ENCODE peak calls at places on chromosomes 2 and 18, in seven cellular contexts. S is mesenchymal stem cell, K is IMR-90, Q is H9, L is neuronal stem cell, C is H1, M is trophoblast cell. E is an unnamed sample.

GRCh38 chr2:197804758-197805597 is 585 bp downstream of the PLCL1 start:
- DNase-seq in C (no peak), Q (peak), K (peak), L (peak), M (no peak), S (peak), E (no peak)

GRCh38 chr2:37585295-37585908 is 86.0 kb downstream of the CDC42EP3 start:
- DNase-seq in K (peak), Q (no peak), C (no peak), L (no peak), M (no peak), S (peak), E (peak)

GRCh38 chr2:134131681-134132486 is 122.0 kb upstream of the MGAT5 start:
- DNase-seq in L (no peak), Q (no peak), C (no peak), S (no peak), M (no peak), K (no peak), E (no peak)

GRCh38 chr2:169073211-169073971 is 4.0 kb downstream of the DHRS9 start:
- DNase-seq in Q (no peak), S (no peak), L (no peak), C (no peak), K (no peak), M (no peak), E (no peak)

GRCh38 chr2:211802611-211803010 is 736.0 kb downstream of the ERBB4 start:
- DNase-seq in L (no peak), M (no peak), C (no peak), Q (no peak), K (no peak), S (no peak), E (no peak)

GRCh38 chr2:20225294-20226151 is 593 bp upstream of the SDC1 start:
- DNase-seq in L (peak), K (peak), S (peak), Q (peak), M (peak), C (peak), E (peak)

GRCh38 chr18:44507729-44508325 is 172.9 kb upstream of the SETBP1 start:
- DNase-seq in L (no peak), Q (no peak), S (no peak), C (no peak), K (no peak), M (peak), E (no peak)

GRCh38 chr2:160365691-160366367 is 127.8 kb downstream of the RBMS1 start:
- DNase-seq in Q (no peak), S (no peak), K (no peak), L (no peak), C (no peak), M (no peak), E (no peak)

GRCh38 chr2:160871953-160872352 is 288.3 kb upstream of the TANK start:
- DNase-seq in L (no peak), S (no peak), C (no peak), Q (no peak), K (no peak), M (no peak), E (no peak)

GRCh38 chr2:85763831-85764230 is 10.0 kb downstream of the ATOH8 start:
- DNase-seq in L (no peak), K (no peak), S (no peak), C (no peak), M (no peak), Q (no peak), E (no peak)

GRCh38 chr2:236507393-236508085 is 62.1 kb upstream of the ACKR3 start:
- DNase-seq in C (peak), K (no peak), L (no peak), M (peak), S (no peak), Q (peak), E (peak)

GRCh38 chr18:3914833-3915598 is 465.0 kb downstream of the TGIF1 start:
- DNase-seq in M (no peak), L (no peak), K (no peak), Q (no peak), S (no peak), C (no peak), E (no peak)

GRCh38 chr2:145200307-145200706 is 680.4 kb upstream of the ZEB2 start:
- DNase-seq in M (no peak), S (no peak), L (no peak), C (no peak), Q (no peak), K (no peak), E (no peak)

GRCh38 chr2:205734436-205734835 is 52.1 kb downstream of the NRP2 start:
- DNase-seq in C (no peak), K (peak), L (no peak), S (peak), Q (peak), M (no peak), E (peak)

GRCh38 chr2:119736021-119736420 is 23.7 kb upstream of the PTPN4 start:
- DNase-seq in Q (no peak), S (no peak), M (no peak), K (no peak), C (no peak), L (no peak), E (no peak)

GRCh38 chr2:121567957-121568409 is 37.3 kb downstream of the RNU4ATAC start:
- DNase-seq in C (no peak), S (no peak), Q (no peak), K (peak), M (no peak), L (no peak), E (no peak)

GRCh38 chr2:71943238-71944182 is 204.2 kb downstream of the CYP26B1 start:
- DNase-seq in K (no peak), Q (peak), M (no peak), C (no peak), L (no peak), S (no peak), E (no peak)

GRCh38 chr2:128298846-128299507 is 19.7 kb downstream of the HS6ST1 start:
- DNase-seq in M (no peak), C (no peak), K (no peak), Q (no peak), L (no peak), S (no peak), E (no peak)

GRCh38 chr2:195561205-195562032 is 95.6 kb upstream of the SLC39A10 start:
- DNase-seq in S (peak), Q (no peak), C (no peak), L (no peak), M (peak), K (peak), E (no peak)

GRCh38 chr18:48492880-48493279 is 46.0 kb upstream of the CTIF start:
- DNase-seq in C (no peak), L (no peak), Q (no peak), M (peak), K (no peak), S (no peak), E (no peak)

GRCh38 chr2:120447122-120447785 is 101.3 kb downstream of the INHBB start:
- DNase-seq in C (no peak), M (no peak), Q (no peak), S (no peak), K (no peak), L (no peak), E (no peak)

GRCh38 chr18:21702602-21703001 is 2.0 kb downstream of the ABHD3 start:
- DNase-seq in C (no peak), M (no peak), S (peak), L (no peak), K (no peak), Q (no peak), E (no peak)

GRCh38 chr2:172305066-172305465 is 122.3 kb upstream of the ITGA6 start:
- DNase-seq in K (no peak), C (no peak), S (no peak), Q (no peak), L (no peak), M (peak), E (no peak)

GRCh38 chr2:32457814-32458213 is 101.0 kb downstream of the BIRC6 start:
- DNase-seq in L (no peak), K (no peak), C (no peak), Q (no peak), S (no peak), M (no peak), E (no peak)

GRCh38 chr18:44514766-44515165 is 165.9 kb upstream of the SETBP1 start:
- DNase-seq in M (no peak), C (no peak), K (no peak), L (no peak), Q (no peak), S (no peak), E (no peak)

GRCh38 chr2:88481937-88482336 is 29.4 kb upstream of the FOXI3 start:
- DNase-seq in S (no peak), K (peak), L (no peak), C (no peak), M (peak), Q (no peak), E (peak)

GRCh38 chr2:62576276-62576939 is 70.4 kb upstream of the TMEM17 start:
- DNase-seq in Q (no peak), C (no peak), S (peak), K (no peak), L (no peak), M (no peak), E (no peak)

GRCh38 chr2:27085670-27086089 is 892 bp upstream of the KHK start:
- DNase-seq in M (peak), K (peak), Q (peak), L (no peak), C (no peak), S (peak), E (peak)

GRCh38 chr2:60644942-60645341 is 91.5 kb upstream of the BCL11A start:
- DNase-seq in Q (no peak), K (no peak), S (no peak), L (no peak), M (no peak), C (no peak), E (no peak)

GRCh38 chr2:67277450-67277849 is 119.7 kb upstream of the ETAA1 start:
- DNase-seq in Q (peak), M (peak), S (no peak), L (no peak), C (peak), K (no peak), E (peak)

GRCh38 chr2:25920326-25920725 is 42.0 kb upstream of the ASXL2 start:
- DNase-seq in C (no peak), K (peak), L (no peak), S (peak), Q (no peak), M (no peak), E (no peak)

DNA sequence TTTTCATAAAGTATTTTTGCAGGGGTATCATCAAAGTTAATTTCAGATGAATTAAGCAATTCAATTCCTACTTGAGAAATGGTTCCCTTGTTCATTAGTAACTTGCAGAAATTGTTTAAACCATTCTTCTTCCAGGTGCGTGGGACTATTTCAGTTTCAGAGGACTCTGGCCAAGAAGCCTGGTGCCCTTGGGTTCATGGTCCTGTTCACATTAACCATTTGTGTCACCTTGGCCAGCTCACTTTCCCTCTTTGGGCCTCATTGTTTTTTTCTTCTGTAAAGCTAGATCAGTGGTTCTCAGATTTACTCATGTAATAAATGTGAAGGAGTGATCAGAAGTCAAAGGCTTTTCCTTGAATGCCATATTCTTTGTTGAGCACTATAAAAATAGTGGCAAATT is 112.4 kb upstream of the BZW1 start:
- DNase-seq in M (no peak), L (no peak), K (no peak), C (no peak), S (no peak), Q (no peak), E (no peak)
- H3K23ac ChIP-seq in M (no peak), L (no peak), K (no peak), C (no peak), S (no peak), Q (no peak), E (no peak)

GRCh38 chr18:27942706-27943105 is 234.2 kb downstream of the CDH2 start:
- DNase-seq in K (peak), Q (no peak), S (peak), C (no peak), M (peak), L (no peak), E (peak)
- H3K4ac ChIP-seq in K (no peak), Q (no peak), S (no peak), C (no peak), M (no peak), L (no peak), E (no peak)

GRCh38 chr18:62796216-62796621 is 80.9 kb downstream of the PHLPP1 start:
- DNase-seq in M (no peak), S (no peak), Q (no peak), L (no peak), K (no peak), C (no peak), E (no peak)

GRCh38 chr18:62797329-62797728 is 82.0 kb downstream of the PHLPP1 start:
- DNase-seq in K (no peak), S (no peak), Q (no peak), C (no peak), M (no peak), L (no peak), E (no peak)

GRCh38 chr18:62799977-62800376 is 84.6 kb downstream of the PHLPP1 start:
- DNase-seq in L (no peak), C (no peak), M (no peak), K (no peak), S (no peak), Q (no peak), E (no peak)

GRCh38 chr18:62790836-62791772 is 75.8 kb downstream of the PHLPP1 start:
- DNase-seq in Q (no peak), C (no peak), M (no peak), L (no peak), K (peak), S (peak), E (no peak)

DNA sequence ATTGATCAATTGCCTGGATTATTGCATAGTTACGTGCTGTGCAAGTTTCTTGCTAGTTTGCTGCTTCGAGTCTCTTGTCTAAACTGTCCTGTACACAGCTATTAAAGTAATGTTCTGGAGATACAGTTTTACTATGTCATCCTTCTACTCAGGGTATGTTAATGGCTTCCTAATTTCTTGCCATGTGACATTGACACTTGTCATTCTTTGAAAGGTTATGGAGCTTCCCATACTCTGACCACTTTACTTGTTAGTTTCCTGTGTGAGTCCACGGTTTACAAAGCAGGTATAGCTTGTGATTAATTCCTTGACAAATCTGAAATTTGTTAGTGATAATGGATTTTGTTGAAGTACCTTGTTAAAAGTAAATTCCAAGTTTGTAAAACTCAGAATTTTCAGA is 80.5 kb downstream of the PHLPP1 start:
- DNase-seq in Q (no peak), M (no peak), L (no peak), S (no peak), K (no peak), C (no peak), E (no peak)
- H3K23ac ChIP-seq in Q (no peak), M (no peak), L (no peak), S (no peak), K (no peak), C (no peak), E (no peak)

GRCh38 chr18:14768241-14768640 is 20.3 kb downstream of the ANKRD30B start:
- DNase-seq in S (no peak), Q (no peak), K (no peak), M (no peak), L (no peak), C (no peak), E (no peak)
- H3K4ac ChIP-seq in S (no peak), Q (no peak), K (no peak), M (no peak), L (no peak), C (no peak), E (no peak)

GRCh38 chr2:224104668-224105386 is 65.7 kb upstream of the SERPINE2 start:
- DNase-seq in M (no peak), L (no peak), C (no peak), Q (no peak), K (peak), S (no peak), E (no peak)
- H3K23ac ChIP-seq in M (no peak), L (no peak), C (no peak), Q (no peak), K (no peak), S (no peak), E (no peak)

DNA sequence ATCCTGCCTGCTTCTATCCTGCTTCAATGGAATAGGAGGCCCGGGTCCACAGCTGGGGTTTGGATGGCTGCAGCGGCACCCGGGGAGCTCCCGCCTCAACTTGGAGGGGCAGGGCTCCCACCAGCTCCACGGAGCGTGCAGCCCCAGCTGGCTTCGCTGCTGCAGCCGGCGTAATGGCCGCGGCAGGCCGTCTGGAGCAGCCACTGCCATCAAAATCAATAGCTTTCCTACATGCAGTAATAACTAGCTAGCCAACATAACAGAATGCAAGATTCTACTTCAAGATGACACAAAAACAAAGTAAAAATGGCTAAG is 154.2 kb upstream of the RMP24 start:
- DNase-seq in S (no peak), K (no peak), M (no peak), L (no peak), C (no peak), Q (no peak), E (no peak)
- H3K4ac ChIP-seq in S (no peak), K (no peak), M (no peak), L (no peak), C (no peak), Q (no peak), E (no peak)

GRCh38 chr2:40033781-40034180 is 254.7 kb upstream of the THUMPD2 start:
- DNase-seq in L (no peak), M (no peak), Q (no peak), K (peak), C (no peak), S (peak), E (no peak)

GRCh38 chr2:40030451-40030975 is 251.5 kb upstream of the THUMPD2 start:
- DNase-seq in K (peak), M (no peak), C (no peak), L (no peak), Q (no peak), S (no peak), E (no peak)

GRCh38 chr2:40027968-40028367 is 248.9 kb upstream of the THUMPD2 start:
- DNase-seq in Q (no peak), K (peak), L (no peak), M (no peak), C (no peak), S (no peak), E (no peak)

GRCh38 chr2:40032650-40033319 is 253.7 kb upstream of the THUMPD2 start:
- DNase-seq in L (no peak), S (peak), C (no peak), M (peak), Q (no peak), K (peak), E (no peak)

GRCh38 chr2:40028792-40029488 is 249.9 kb upstream of the THUMPD2 start:
- DNase-seq in S (no peak), C (no peak), L (no peak), M (no peak), K (no peak), Q (no peak), E (no peak)
- H3K23ac ChIP-seq in S (no peak), C (no peak), L (no peak), M (no peak), K (no peak), Q (no peak), E (no peak)

GRCh38 chr2:53036196-53036595 is 731.4 kb upstream of the CHAC2 start:
- DNase-seq in L (no peak), M (peak), S (peak), Q (no peak), K (peak), C (no peak), E (no peak)
- H3K4ac ChIP-seq in L (no peak), M (no peak), S (no peak), Q (no peak), K (peak), C (no peak), E (no peak)

E was measured in mesendoderm.